ENCODE peak calls at places on chromosomes 12 and 14, in seven cellular contexts. N is AG10803; Y is OCI-LY7; P is activated gamma-delta T cell treated with anti-CD3 and anti-CD28 coated beads, Interleukin-2, amount 50 U/mL, for 16 hours; K is neuronal stem cell; J is KG1; Q is activated CD8-positive, alpha-beta T cell treated with anti-CD3 and anti-CD28 coated beads, Interleukin-2, amount 10 ng/mL, durations not matched to agents 7 days and 5 days. A is an unnamed sample.

GRCh38 chr14:35963209-35963608 is 137.1 kb downstream of the BRMS1L start:
- DNase-seq in J (no peak), N (no peak), Q (no peak), P (no peak), Y (no peak), K (no peak), A (peak)

GRCh38 chr12:20403230-20403629 is 34.9 kb downstream of the PDE3A start:
- DNase-seq in Y (no peak), K (no peak), N (no peak), J (no peak), P (no peak), Q (no peak), A (no peak)

GRCh38 chr12:95815635-95816212 is 25.2 kb upstream of the NTN4 start:
- DNase-seq in Y (peak), N (peak), J (no peak), Q (no peak), P (no peak), K (no peak), A (peak)

GRCh38 chr12:70759161-70759918 is 122.1 kb upstream of the PTPRB start:
- DNase-seq in N (no peak), P (no peak), Q (no peak), Y (no peak), J (no peak), K (no peak), A (no peak)

GRCh38 chr14:95895720-95896119 is 19.1 kb downstream of the TUNAR start:
- DNase-seq in J (no peak), K (no peak), P (no peak), Q (peak), N (no peak), Y (peak), A (no peak)

GRCh38 chr14:62162998-62163589 is 400.9 kb downstream of the SNAPC1 start:
- DNase-seq in Y (peak), N (peak), K (peak), Q (no peak), J (peak), P (no peak), A (peak)

GRCh38 chr12:25017336-25017735 is 68.4 kb upstream of the BCAT1 start:
- DNase-seq in P (no peak), K (no peak), Y (no peak), J (no peak), Q (no peak), N (no peak), A (peak)

GRCh38 chr12:75944097-75944904 is 87.3 kb downstream of the PHLDA1 start:
- DNase-seq in J (peak), N (peak), Q (peak), P (peak), K (no peak), Y (peak), A (peak)

GRCh38 chr12:120186654-120187053 is 7.9 kb downstream of the GCN1 start:
- DNase-seq in Y (no peak), K (no peak), Q (no peak), P (no peak), J (no peak), N (no peak), A (no peak)

GRCh38 chr14:104927901-104928300 is 3.2 kb downstream of the PLD4 start:
- DNase-seq in K (no peak), Y (peak), J (no peak), N (no peak), P (no peak), Q (no peak), A (no peak)

GRCh38 chr12:2481951-2482350 is 312.8 kb upstream of the FKBP4 start:
- DNase-seq in P (no peak), Q (no peak), J (no peak), N (peak), Y (no peak), K (no peak), A (no peak)

GRCh38 chr12:117901631-117902030 is 67.2 kb downstream of the KSR2 start:
- DNase-seq in P (no peak), Y (no peak), J (no peak), N (no peak), K (no peak), Q (no peak), A (no peak)

GRCh38 chr14:63563370-63564026 is 20.3 kb upstream of the PPP2R5E start:
- DNase-seq in P (no peak), K (no peak), Y (no peak), Q (no peak), N (no peak), J (no peak), A (no peak)

GRCh38 chr14:86003998-86004397 is 474.1 kb downstream of the FLRT2 start:
- DNase-seq in Y (no peak), P (no peak), K (no peak), J (no peak), N (no peak), Q (no peak), A (no peak)

GRCh38 chr12:12582895-12583303 is 20.2 kb upstream of the DUSP16 start:
- DNase-seq in Q (no peak), Y (no peak), N (peak), P (no peak), J (no peak), K (no peak), A (peak)